ENCODE peak calls at places on chromosome 12, in ten cellular contexts. W is BJ; R is cardiac muscle cell; X is IMR-90; E is Panc1; P is Karpas-422; V is CD8-positive, alpha-beta memory T cell; G is stomach; F is SJSA1; T is tibial artery. Z is an unnamed sample. For H3K27me3, the result is how much of the 10 kb centered on the place peaks cover.

GRCh38 chr12:6171409-6172015 is 28.7 kb upstream of the CD9 start:
- DNase-seq in V (no peak), W (no peak), G (no peak), R (no peak), X (no peak), F (no peak), T (peak), E (no peak), P (no peak), Z (no peak)

GRCh38 chr12:42729532-42729895 is 140.0 kb upstream of the PRICKLE1 start:
- DNase-seq in P (no peak), V (no peak), X (no peak), R (no peak), F (no peak), G (no peak), W (no peak), T (no peak), E (no peak), Z (no peak)

GRCh38 chr12:89840162-89840922 is 131.7 kb upstream of the ATP2B1 start:
- DNase-seq in E (no peak), T (no peak), G (no peak), V (no peak), W (no peak), P (no peak), R (no peak), X (peak), F (no peak), Z (no peak)

GRCh38 chr12:131829351-131829794 is 1.2 kb downstream of the MMP17 start:
- DNase-seq in R (no peak), T (no peak), G (no peak), P (no peak), X (no peak), F (no peak), W (no peak), E (no peak), V (no peak), Z (no peak)

GRCh38 chr12:32535260-32535999 is 136.1 kb downstream of the FGD4 start:
- DNase-seq in E (no peak), R (peak), W (no peak), G (peak), X (peak), T (peak), P (no peak), F (peak), V (no peak), Z (no peak)

GRCh38 chr12:124236651-124237050 is 58.2 kb upstream of the RFLNA start:
- DNase-seq in R (no peak), W (peak), P (no peak), E (no peak), F (no peak), G (no peak), T (no peak), X (peak), V (no peak), Z (no peak)

GRCh38 chr12:130835436-130835835 is 3.6 kb downstream of the STX2 start:
- DNase-seq in W (no peak), E (no peak), F (no peak), T (no peak), X (no peak), P (no peak), G (no peak), V (no peak), R (no peak), Z (no peak)

GRCh38 chr12:19915392-19916192 is 452.7 kb upstream of the PDE3A start:
- DNase-seq in E (no peak), T (no peak), G (no peak), F (no peak), W (peak), X (peak), R (peak), V (no peak), P (peak), Z (peak)

GRCh38 chr12:19369691-19370148 is 69.6 kb upstream of the AEBP2 start:
- DNase-seq in R (no peak), E (no peak), F (peak), X (peak), P (no peak), G (no peak), W (peak), V (no peak), T (peak), Z (no peak)

GRCh38 chr12:40580346-40580745 is 111.9 kb upstream of the CNTN1 start:
- DNase-seq in X (no peak), V (no peak), P (no peak), E (no peak), R (no peak), T (no peak), W (no peak), F (no peak), G (no peak), Z (no peak)

GRCh38 chr12:52063986-52064649 is 5.7 kb upstream of the ATG101 start:
- DNase-seq in G (no peak), R (no peak), F (peak), E (no peak), X (peak), T (no peak), V (no peak), W (no peak), P (no peak), Z (no peak)

GRCh38 chr12:116508145-116509121 is 50.7 kb upstream of the MAP1LC3B2 start:
- DNase-seq in F (no peak), G (no peak), W (no peak), P (peak), E (no peak), T (no peak), R (peak), V (no peak), X (no peak), Z (peak)

GRCh38 chr12:44618960-44619359 is 257.2 kb downstream of the NELL2 start:
- DNase-seq in E (no peak), F (no peak), R (no peak), W (no peak), X (no peak), T (no peak), P (no peak), G (no peak), V (no peak), Z (peak)

GRCh38 chr12:58765653-58766554 is 154.4 kb downstream of the LRIG3 start:
- DNase-seq in W (no peak), F (no peak), V (no peak), E (no peak), G (no peak), P (no peak), X (peak), R (no peak), T (no peak), Z (no peak)

GRCh38 chr12:81300454-81300853 is 222.6 kb downstream of the ACSS3 start:
- DNase-seq in P (no peak), V (no peak), X (no peak), W (no peak), T (no peak), R (peak), E (no peak), F (no peak), G (no peak), Z (no peak)

GRCh38 chr12:119122047-119122446 is 56.7 kb upstream of the HSPB8 start:
- DNase-seq in P (no peak), G (no peak), X (no peak), V (no peak), E (no peak), W (no peak), R (no peak), F (no peak), T (no peak), Z (no peak)

GRCh38 chr12:124654666-124655316 is 87.4 kb upstream of the NCOR2 start:
- DNase-seq in G (peak), E (no peak), R (no peak), F (peak), X (no peak), V (no peak), W (no peak), P (no peak), T (peak), Z (no peak)

GRCh38 chr12:21054334-21054733 is 76.7 kb upstream of the SLCO1B1 start:
- DNase-seq in E (no peak), T (peak), G (no peak), R (no peak), X (no peak), W (no peak), P (no peak), F (no peak), V (no peak), Z (no peak)

GRCh38 chr12:53956251-53956887 is 1.7 kb downstream of the HOXC12 start:
- DNase-seq in W (no peak), T (peak), E (no peak), R (no peak), V (no peak), G (no peak), P (no peak), F (peak), X (no peak), Z (no peak)

GRCh38 chr12:41936333-41936732 is 208.3 kb downstream of the GXYLT1 start:
- DNase-seq in R (no peak), X (no peak), F (no peak), W (no peak), T (no peak), V (no peak), E (no peak), G (no peak), P (no peak), Z (no peak)

GRCh38 chr12:8860165-8860961 is 37.9 kb downstream of the A2ML1 start:
- DNase-seq in V (peak), R (peak), T (peak), P (peak), E (no peak), X (peak), F (no peak), W (no peak), G (peak), Z (peak)

GRCh38 chr12:129257526-129257925 is 404.2 kb downstream of the GLT1D1 start:
- DNase-seq in F (no peak), W (no peak), X (no peak), R (no peak), P (no peak), T (no peak), G (no peak), E (no peak), V (no peak), Z (no peak)

GRCh38 chr12:15634010-15634676 is 155.0 kb downstream of the EPS8 start:
- DNase-seq in P (peak), X (peak), T (no peak), R (no peak), G (no peak), W (no peak), V (no peak), E (no peak), F (no peak), Z (no peak)

GRCh38 chr12:108129017-108129812 is at the start of gene WSCD2:
- DNase-seq in G (peak), F (peak), P (no peak), R (peak), E (no peak), T (peak), V (no peak), X (no peak), W (no peak), Z (peak)
- H3K27me3 ChIP-seq in G (under half), F (under half), P (under half), R (under half), E (under half), T (under half), V (under half), X (under half), W (under half), Z (under half)

GRCh38 chr12:4050340-4050739 is 177.1 kb upstream of the PARP11 start:
- DNase-seq in G (no peak), V (no peak), P (no peak), W (no peak), F (no peak), E (no peak), R (no peak), X (no peak), T (no peak), Z (no peak)

GRCh38 chr12:4051616-4052015 is 178.4 kb upstream of the PARP11 start:
- DNase-seq in R (no peak), T (no peak), F (no peak), X (no peak), G (no peak), W (no peak), V (no peak), E (no peak), P (no peak), Z (no peak)

GRCh38 chr12:4047441-4047840 is 174.2 kb upstream of the PARP11 start:
- DNase-seq in F (no peak), T (no peak), P (no peak), V (no peak), G (no peak), X (no peak), W (no peak), R (no peak), E (no peak), Z (no peak)

GRCh38 chr12:4052691-4053090 is 179.5 kb upstream of the PARP11 start:
- DNase-seq in V (no peak), R (peak), F (no peak), P (no peak), E (no peak), X (no peak), T (no peak), G (no peak), W (no peak), Z (no peak)

DNA sequence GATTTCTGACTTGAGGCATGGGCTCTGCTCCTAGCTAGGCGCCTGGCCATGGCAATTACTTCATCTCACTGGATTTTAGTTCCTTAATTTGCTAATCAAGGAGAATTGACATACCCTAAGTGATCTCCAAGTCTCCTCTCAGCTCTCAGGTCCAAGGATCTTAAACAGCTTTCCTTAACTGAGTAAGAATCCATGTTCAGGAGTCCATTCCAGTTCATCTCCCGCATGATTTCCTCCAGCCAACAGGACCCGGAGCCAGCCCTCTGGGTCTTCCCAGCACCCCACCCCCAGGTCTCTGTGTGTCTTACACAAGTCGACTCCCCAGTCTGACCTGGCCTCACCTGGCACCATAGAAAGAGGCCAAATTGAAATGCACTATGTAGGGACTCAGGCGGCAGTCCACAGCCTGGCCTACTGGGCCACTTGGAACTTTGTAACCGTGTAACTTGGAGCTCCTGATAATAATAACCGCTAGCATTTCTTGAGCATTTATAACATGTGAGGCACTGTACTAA is 176.4 kb upstream of the PARP11 start:
- DNase-seq in G (no peak), V (no peak), E (no peak), F (no peak), R (no peak), P (no peak), T (no peak), X (no peak), W (no peak), Z (no peak)
- H3K27me3 ChIP-seq in G (under half), V (under half), E (under half), F (under half), R (half or more), P (under half), T (under half), X (under half), W (under half), Z (under half)

GRCh38 chr12:2455410-2455809 is 339.4 kb upstream of the FKBP4 start:
- DNase-seq in P (no peak), R (no peak), V (no peak), F (no peak), T (no peak), G (no peak), W (no peak), E (no peak), X (no peak), Z (no peak)

GRCh38 chr12:2458113-2458414 is 336.7 kb upstream of the FKBP4 start:
- DNase-seq in X (no peak), W (no peak), T (no peak), E (no peak), P (no peak), F (no peak), V (no peak), G (no peak), R (no peak), Z (no peak)

GRCh38 chr12:2456122-2456812 is 338.5 kb upstream of the FKBP4 start:
- DNase-seq in P (no peak), W (no peak), T (no peak), V (no peak), E (no peak), X (no peak), F (no peak), R (no peak), G (no peak), Z (no peak)

GRCh38 chr12:2456813-2457186 is 338.0 kb upstream of the FKBP4 start:
- DNase-seq in R (no peak), G (no peak), T (no peak), W (no peak), V (no peak), X (no peak), F (no peak), P (no peak), E (no peak), Z (no peak)

GRCh38 chr12:2457215-2458112 is 337.3 kb upstream of the FKBP4 start:
- DNase-seq in F (no peak), G (no peak), P (no peak), X (no peak), E (no peak), R (no peak), V (no peak), T (no peak), W (no peak), Z (no peak)
- H3K27me3 ChIP-seq in F (under half), G (under half), P (under half), X (under half), E (under half), R (under half), V (under half), T (under half), W (under half), Z (under half)

GRCh38 chr12:75938189-75938588 is 93.4 kb downstream of the PHLDA1 start:
- DNase-seq in X (no peak), R (no peak), E (no peak), F (no peak), W (no peak), P (no peak), G (no peak), V (no peak), T (no peak), Z (no peak)

GRCh38 chr12:75935544-75936242 is 95.9 kb downstream of the PHLDA1 start:
- DNase-seq in P (no peak), T (no peak), X (no peak), F (no peak), W (no peak), V (no peak), G (no peak), E (no peak), R (no peak), Z (no peak)

GRCh38 chr12:75933136-75933535 is 98.4 kb downstream of the PHLDA1 start:
- DNase-seq in G (no peak), T (no peak), W (no peak), X (peak), P (no peak), R (no peak), F (no peak), V (no peak), E (no peak), Z (no peak)

GRCh38 chr12:75939016-75939642 is 92.4 kb downstream of the PHLDA1 start:
- DNase-seq in V (no peak), T (no peak), X (peak), P (no peak), G (no peak), E (no peak), R (peak), W (no peak), F (no peak), Z (no peak)

GRCh38 chr12:75936525-75937450 is 94.8 kb downstream of the PHLDA1 start:
- DNase-seq in P (no peak), W (no peak), V (no peak), T (no peak), E (no peak), R (no peak), X (no peak), G (no peak), F (no peak), Z (no peak)
- H3K27me3 ChIP-seq in P (under half), W (under half), V (under half), T (under half), E (under half), R (under half), X (under half), G (under half), F (under half), Z (under half)

DNA sequence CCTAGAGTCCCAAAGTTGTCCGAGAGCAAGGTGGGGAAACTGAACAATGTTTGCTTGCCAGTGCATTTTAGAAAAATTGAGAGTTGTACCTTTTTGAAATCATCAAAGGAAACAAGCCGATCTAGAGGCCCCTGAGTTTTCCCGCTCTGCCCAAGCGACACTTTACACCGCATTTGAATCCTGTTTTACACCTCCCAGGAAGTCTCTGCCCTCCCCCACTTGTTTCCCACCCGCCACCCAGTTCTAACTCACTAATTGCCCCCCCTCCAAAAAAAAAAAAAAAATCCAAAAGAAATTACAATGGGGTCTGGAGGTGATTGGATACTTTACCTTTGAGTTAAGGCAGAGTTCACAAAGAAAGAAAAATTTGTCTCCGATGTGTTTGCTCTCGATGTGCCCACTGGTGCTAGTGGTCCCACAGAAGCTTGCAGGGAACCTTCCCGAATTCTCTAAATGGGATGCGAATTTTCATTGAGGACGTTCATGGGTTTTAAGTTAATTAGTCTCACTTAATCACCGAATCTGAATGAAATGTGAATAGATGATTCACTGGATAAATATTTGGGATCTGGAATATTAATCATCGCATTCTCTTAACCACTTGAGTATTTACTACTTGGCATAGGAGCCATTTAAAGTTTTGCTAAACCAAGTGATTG is 2.4 kb downstream of the HMGA2 start:
- DNase-seq in T (no peak), G (no peak), V (no peak), R (peak), F (peak), W (peak), E (peak), P (no peak), X (peak), Z (no peak)
- H3K27me3 ChIP-seq in T (half or more), G (under half), V (under half), R (under half), F (under half), W (under half), E (under half), P (under half), X (under half), Z (under half)

GRCh38 chr12:93873561-93873960 is 196.4 kb downstream of the CRADD start:
- DNase-seq in W (no peak), P (no peak), X (no peak), R (no peak), V (no peak), T (no peak), E (no peak), F (no peak), G (no peak), Z (no peak)
- H3K27me3 ChIP-seq in W (under half), P (under half), X (under half), R (under half), V (under half), T (under half), E (under half), F (under half), G (under half), Z (under half)

GRCh38 chr12:67427336-67427735 is 158.2 kb downstream of the CAND1 start:
- DNase-seq in F (no peak), R (no peak), T (no peak), W (no peak), E (no peak), G (no peak), X (no peak), V (no peak), P (no peak), Z (no peak)
- H3K27me3 ChIP-seq in F (under half), R (under half), T (under half), W (under half), E (under half), G (under half), X (under half), V (under half), P (under half), Z (under half)